ENCODE peak calls at places on chromosomes 13 and 19, in five cellular contexts. One of them, this sample, is unnamed.
A peak's percentile ranks its signal among the peaks of the same experiment; 100 is the strongest.

GRCh38 chr13:36288794-36289391 is 8.7 kb downstream of the CCDC169 start:
- DNase-seq in neural progenitor cell: peak; percentile 25
- DNase-seq in OCI-LY7: peak; percentile 32
- DNase-seq in SK-N-SH: no peak
- DNase-seq in PC-3: peak; percentile 17
- DNase-seq in this sample: no peak

GRCh38 chr13:101876951-101877350 is 424.5 kb downstream of the ITGBL1 start:
- DNase-seq in neural progenitor cell: no peak
- DNase-seq in OCI-LY7: no peak
- DNase-seq in SK-N-SH: no peak
- DNase-seq in PC-3: no peak
- DNase-seq in this sample: no peak

GRCh38 chr13:47798906-47799305 is 202.2 kb downstream of the SUCLA2 start:
- DNase-seq in neural progenitor cell: no peak
- DNase-seq in OCI-LY7: no peak
- DNase-seq in SK-N-SH: no peak
- DNase-seq in PC-3: peak; percentile 22
- DNase-seq in this sample: no peak

GRCh38 chr13:92355213-92355612 is 871.4 kb upstream of the GPC6 start:
- DNase-seq in neural progenitor cell: peak; percentile 57
- DNase-seq in OCI-LY7: peak; percentile 30
- DNase-seq in SK-N-SH: peak; percentile 20
- DNase-seq in PC-3: peak; percentile 1
- DNase-seq in this sample: peak; percentile 26

GRCh38 chr19:47377208-47377701 is 28.1 kb downstream of the DHX34 start:
- DNase-seq in neural progenitor cell: no peak
- DNase-seq in OCI-LY7: no peak
- DNase-seq in SK-N-SH: peak; percentile 25
- DNase-seq in PC-3: no peak
- DNase-seq in this sample: no peak

GRCh38 chr19:47824396-47824795 is 2.7 kb downstream of the CRX start:
- DNase-seq in neural progenitor cell: no peak
- DNase-seq in OCI-LY7: no peak
- DNase-seq in SK-N-SH: no peak
- DNase-seq in PC-3: no peak
- DNase-seq in this sample: no peak

GRCh38 chr19:10593148-10593547 is 6.0 kb upstream of the AP1M2 start:
- DNase-seq in neural progenitor cell: no peak
- DNase-seq in OCI-LY7: peak; percentile 86
- DNase-seq in SK-N-SH: no peak
- DNase-seq in PC-3: no peak
- DNase-seq in this sample: no peak

GRCh38 chr13:76887070-76887563 is 912 bp upstream of the KCTD12 start:
- DNase-seq in neural progenitor cell: peak; percentile 48
- DNase-seq in OCI-LY7: no peak
- DNase-seq in SK-N-SH: peak; percentile 26
- DNase-seq in PC-3: no peak
- DNase-seq in this sample: peak; percentile 23

GRCh38 chr19:39166571-39167391 is 30.0 kb upstream of the NCCRP1 start:
- DNase-seq in neural progenitor cell: peak; percentile 40
- DNase-seq in OCI-LY7: no peak
- DNase-seq in SK-N-SH: peak; percentile 92
- DNase-seq in PC-3: peak; percentile 44
- DNase-seq in this sample: peak; percentile 73

GRCh38 chr13:113551081-113552000 is 33.2 kb upstream of the TFDP1 start:
- DNase-seq in neural progenitor cell: no peak
- DNase-seq in OCI-LY7: no peak
- DNase-seq in SK-N-SH: peak; percentile 15
- DNase-seq in PC-3: no peak
- DNase-seq in this sample: no peak

GRCh38 chr19:56086671-56087430 is 34.2 kb downstream of the ZNF787 start:
- DNase-seq in neural progenitor cell: no peak
- DNase-seq in OCI-LY7: no peak
- DNase-seq in SK-N-SH: no peak
- DNase-seq in PC-3: no peak
- DNase-seq in this sample: no peak

GRCh38 chr13:75299206-75299605 is 182.8 kb downstream of the TBC1D4 start:
- DNase-seq in neural progenitor cell: peak; percentile 72
- DNase-seq in OCI-LY7: no peak
- DNase-seq in SK-N-SH: no peak
- DNase-seq in PC-3: no peak
- DNase-seq in this sample: no peak

GRCh38 chr19:50050406-50051223 is 24.8 kb downstream of the ZNF473 start:
- DNase-seq in neural progenitor cell: peak; percentile 39
- DNase-seq in OCI-LY7: peak; percentile 81
- DNase-seq in SK-N-SH: peak; percentile 86
- DNase-seq in PC-3: peak; percentile 74
- DNase-seq in this sample: peak; percentile 22

GRCh38 chr19:12676384-12676792 is 5.3 kb downstream of the DHPS start:
- DNase-seq in neural progenitor cell: peak; percentile 86
- DNase-seq in OCI-LY7: peak; percentile 83
- DNase-seq in SK-N-SH: peak; percentile 87
- DNase-seq in PC-3: peak; percentile 92
- DNase-seq in this sample: peak; percentile 89

GRCh38 chr13:113053801-113054604 is 51.6 kb upstream of the F7 start:
- DNase-seq in neural progenitor cell: no peak
- DNase-seq in OCI-LY7: no peak
- DNase-seq in SK-N-SH: no peak
- DNase-seq in PC-3: no peak
- DNase-seq in this sample: no peak

GRCh38 chr19:9406798-9407352 is 28.5 kb downstream of the ZNF266 start:
- DNase-seq in neural progenitor cell: no peak
- DNase-seq in OCI-LY7: no peak
- DNase-seq in SK-N-SH: peak; percentile 84
- DNase-seq in PC-3: no peak
- DNase-seq in this sample: no peak

GRCh38 chr13:67299072-67299635 is 69.0 kb upstream of the PCDH9 start:
- DNase-seq in neural progenitor cell: no peak
- DNase-seq in OCI-LY7: no peak
- DNase-seq in SK-N-SH: no peak
- DNase-seq in PC-3: peak; percentile 73
- DNase-seq in this sample: no peak

GRCh38 chr19:19749332-19750130 is 16.6 kb upstream of the ZNF14 start:
- DNase-seq in neural progenitor cell: no peak
- DNase-seq in OCI-LY7: no peak
- DNase-seq in SK-N-SH: no peak
- DNase-seq in PC-3: no peak
- DNase-seq in this sample: no peak

GRCh38 chr13:27830010-27830409 is 37.7 kb downstream of the GSX1 start:
- DNase-seq in neural progenitor cell: peak; percentile 88
- DNase-seq in OCI-LY7: peak; percentile 63
- DNase-seq in SK-N-SH: peak; percentile 86
- DNase-seq in PC-3: peak; percentile 57
- DNase-seq in this sample: peak; percentile 82

GRCh38 chr19:29587518-29587986 is 18.5 kb upstream of the POP4 start:
- DNase-seq in neural progenitor cell: no peak
- DNase-seq in OCI-LY7: no peak
- DNase-seq in SK-N-SH: no peak
- DNase-seq in PC-3: peak; percentile 58
- DNase-seq in this sample: no peak

GRCh38 chr13:94329754-94330551 is 149.5 kb downstream of the DCT start:
- DNase-seq in neural progenitor cell: no peak
- DNase-seq in OCI-LY7: no peak
- DNase-seq in SK-N-SH: no peak
- DNase-seq in PC-3: peak; percentile 87
- DNase-seq in this sample: peak; percentile 42

GRCh38 chr13:43546260-43546659 is 240.5 kb downstream of the ENOX1 start:
- DNase-seq in neural progenitor cell: peak; percentile 5
- DNase-seq in OCI-LY7: no peak
- DNase-seq in SK-N-SH: peak; percentile 58
- DNase-seq in PC-3: no peak
- DNase-seq in this sample: no peak

GRCh38 chr13:99812611-99813010 is 159.0 kb downstream of the ZIC5 start:
- DNase-seq in neural progenitor cell: no peak
- DNase-seq in OCI-LY7: no peak
- DNase-seq in SK-N-SH: no peak
- DNase-seq in PC-3: peak; percentile 35
- DNase-seq in this sample: no peak

GRCh38 chr19:52734340-52734892 is 428 bp downstream of the ZNF611 start:
- DNase-seq in neural progenitor cell: peak; percentile 59
- DNase-seq in OCI-LY7: no peak
- DNase-seq in SK-N-SH: peak; percentile 74
- DNase-seq in PC-3: no peak
- DNase-seq in this sample: peak; percentile 40

GRCh38 chr13:51832471-51833152 is 12.4 kb downstream of the TMEM272 start:
- DNase-seq in neural progenitor cell: peak; percentile 48
- DNase-seq in OCI-LY7: peak; percentile 83
- DNase-seq in SK-N-SH: peak; percentile 39
- DNase-seq in PC-3: peak; percentile 17
- DNase-seq in this sample: no peak

GRCh38 chr13:28640861-28641599 is 17.9 kb upstream of the POMP start:
- DNase-seq in neural progenitor cell: no peak
- DNase-seq in OCI-LY7: no peak
- DNase-seq in SK-N-SH: no peak
- DNase-seq in PC-3: no peak
- DNase-seq in this sample: no peak

GRCh38 chr19:1556639-1557070 is 11.5 kb downstream of the MEX3D start:
- DNase-seq in neural progenitor cell: no peak
- DNase-seq in OCI-LY7: no peak
- DNase-seq in SK-N-SH: no peak
- DNase-seq in PC-3: no peak
- DNase-seq in this sample: no peak

GRCh38 chr19:1558552-1558951 is 9.6 kb downstream of the MEX3D start:
- DNase-seq in neural progenitor cell: no peak
- DNase-seq in OCI-LY7: no peak
- DNase-seq in SK-N-SH: no peak
- DNase-seq in PC-3: no peak
- DNase-seq in this sample: no peak

GRCh38 chr19:1553415-1553814 is 14.7 kb downstream of the MEX3D start:
- DNase-seq in neural progenitor cell: no peak
- DNase-seq in OCI-LY7: no peak
- DNase-seq in SK-N-SH: no peak
- DNase-seq in PC-3: no peak
- DNase-seq in this sample: no peak

GRCh38 chr19:1555802-1556638 is 12.1 kb downstream of the MEX3D start:
- DNase-seq in neural progenitor cell: no peak
- DNase-seq in OCI-LY7: no peak
- DNase-seq in SK-N-SH: no peak
- DNase-seq in PC-3: no peak
- DNase-seq in this sample: peak; percentile 4

GRCh38 chr19:1554968-1555801 is 12.9 kb downstream of the MEX3D start:
- DNase-seq in neural progenitor cell: no peak
- DNase-seq in OCI-LY7: no peak
- DNase-seq in SK-N-SH: no peak
- DNase-seq in PC-3: no peak
- DNase-seq in this sample: no peak
- TF ChIP-seq EZH2phosphoT487 in neural progenitor cell: no peak
- TF ChIP-seq EZH2phosphoT487 in OCI-LY7: no peak
- TF ChIP-seq EZH2phosphoT487 in SK-N-SH: no peak
- TF ChIP-seq EZH2phosphoT487 in PC-3: no peak
- TF ChIP-seq EZH2phosphoT487 in this sample: no peak

GRCh38 chr19:14004619-14005380 is 1.3 kb downstream of the RFX1 start:
- DNase-seq in neural progenitor cell: no peak
- DNase-seq in OCI-LY7: peak; percentile 41
- DNase-seq in SK-N-SH: no peak
- DNase-seq in PC-3: no peak
- DNase-seq in this sample: peak; percentile 36
- TF ChIP-seq EZH2phosphoT487 in neural progenitor cell: no peak
- TF ChIP-seq EZH2phosphoT487 in OCI-LY7: no peak
- TF ChIP-seq EZH2phosphoT487 in SK-N-SH: no peak
- TF ChIP-seq EZH2phosphoT487 in PC-3: no peak
- TF ChIP-seq EZH2phosphoT487 in this sample: no peak

GRCh38 chr13:19158526-19158925 is 23.1 kb downstream of the TUBA3C start:
- DNase-seq in neural progenitor cell: no peak
- DNase-seq in OCI-LY7: no peak
- DNase-seq in SK-N-SH: no peak
- DNase-seq in PC-3: no peak
- DNase-seq in this sample: no peak

GRCh38 chr13:19159761-19160420 is 21.7 kb downstream of the TUBA3C start:
- DNase-seq in neural progenitor cell: no peak
- DNase-seq in OCI-LY7: no peak
- DNase-seq in SK-N-SH: no peak
- DNase-seq in PC-3: no peak
- DNase-seq in this sample: no peak

GRCh38 chr13:19158006-19158405 is 23.6 kb downstream of the TUBA3C start:
- DNase-seq in neural progenitor cell: no peak
- DNase-seq in OCI-LY7: no peak
- DNase-seq in SK-N-SH: no peak
- DNase-seq in PC-3: no peak
- DNase-seq in this sample: no peak

GRCh38 chr13:19157461-19157860 is 24.2 kb downstream of the TUBA3C start:
- DNase-seq in neural progenitor cell: no peak
- DNase-seq in OCI-LY7: no peak
- DNase-seq in SK-N-SH: no peak
- DNase-seq in PC-3: no peak
- DNase-seq in this sample: no peak

GRCh38 chr13:19159181-19159580 is 22.4 kb downstream of the TUBA3C start:
- DNase-seq in neural progenitor cell: no peak
- DNase-seq in OCI-LY7: no peak
- DNase-seq in SK-N-SH: no peak
- DNase-seq in PC-3: no peak
- DNase-seq in this sample: no peak
- TF ChIP-seq EZH2phosphoT487 in neural progenitor cell: no peak
- TF ChIP-seq EZH2phosphoT487 in OCI-LY7: no peak
- TF ChIP-seq EZH2phosphoT487 in SK-N-SH: no peak
- TF ChIP-seq EZH2phosphoT487 in PC-3: no peak
- TF ChIP-seq EZH2phosphoT487 in this sample: no peak

GRCh38 chr13:111966969-111967368 is 100.0 kb upstream of the SOX1 start:
- DNase-seq in neural progenitor cell: no peak
- DNase-seq in OCI-LY7: no peak
- DNase-seq in SK-N-SH: no peak
- DNase-seq in PC-3: no peak
- DNase-seq in this sample: no peak

GRCh38 chr13:111965466-111966214 is 101.3 kb upstream of the SOX1 start:
- DNase-seq in neural progenitor cell: no peak
- DNase-seq in OCI-LY7: no peak
- DNase-seq in SK-N-SH: no peak
- DNase-seq in PC-3: no peak
- DNase-seq in this sample: no peak

GRCh38 chr13:111962431-111962891 is 104.5 kb upstream of the SOX1 start:
- DNase-seq in neural progenitor cell: no peak
- DNase-seq in OCI-LY7: no peak
- DNase-seq in SK-N-SH: no peak
- DNase-seq in PC-3: peak; percentile 2
- DNase-seq in this sample: peak; percentile 18

GRCh38 chr13:111963031-111963430 is 103.9 kb upstream of the SOX1 start:
- DNase-seq in neural progenitor cell: no peak
- DNase-seq in OCI-LY7: no peak
- DNase-seq in SK-N-SH: no peak
- DNase-seq in PC-3: no peak
- DNase-seq in this sample: no peak

DNA sequence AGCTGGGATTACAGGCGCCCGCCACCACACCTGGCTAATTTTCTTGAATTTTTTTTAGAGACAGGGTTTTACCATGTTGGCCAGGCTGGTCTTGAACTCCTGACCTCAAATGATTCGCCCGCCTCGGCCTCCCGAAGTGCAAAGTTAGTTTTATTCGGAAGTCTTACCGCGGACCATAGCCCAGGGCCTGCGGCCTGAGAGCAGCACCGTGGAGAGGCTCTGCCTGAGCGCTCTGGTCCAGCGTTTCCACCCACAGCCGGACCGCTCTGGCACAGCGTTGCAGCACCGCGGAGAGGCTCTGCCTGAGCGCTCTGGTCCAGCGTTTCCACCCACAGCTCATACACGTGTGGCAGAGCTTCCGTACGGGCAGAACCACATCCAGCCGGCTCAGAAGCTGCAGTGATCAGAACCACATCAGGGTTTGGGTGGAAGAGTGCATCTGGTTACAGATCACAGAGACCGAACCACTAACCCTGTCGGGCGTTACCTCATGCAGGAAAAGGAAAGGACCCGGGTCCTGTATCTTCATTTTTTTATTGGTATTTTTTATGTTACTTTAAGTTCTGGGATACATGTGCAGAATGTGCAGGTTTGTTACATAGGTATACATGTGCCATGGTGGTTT is 102.4 kb upstream of the SOX1 start:
- DNase-seq in neural progenitor cell: no peak
- DNase-seq in OCI-LY7: no peak
- DNase-seq in SK-N-SH: no peak
- DNase-seq in PC-3: no peak
- DNase-seq in this sample: no peak
- TF ChIP-seq EZH2phosphoT487 in neural progenitor cell: no peak
- TF ChIP-seq EZH2phosphoT487 in OCI-LY7: no peak
- TF ChIP-seq EZH2phosphoT487 in SK-N-SH: no peak
- TF ChIP-seq EZH2phosphoT487 in PC-3: no peak
- TF ChIP-seq EZH2phosphoT487 in this sample: no peak

This sample was measured in hepatocyte.